ENCODE peak calls at places on chromosomes 11 and 22, in four cellular contexts. E, Y, U and K are unnamed samples.
A peak's percentile ranks its signal among the peaks of the same experiment; 100 is the strongest.

GRCh38 chr11:130457909-130458729 is 9.7 kb downstream of the ADAMTS15 start:
- DNase-seq in E (no peak), Y (no peak), U (no peak), K (no peak)

GRCh38 chr11:96055706-96056387 is 131.9 kb upstream of the MTMR2 start:
- DNase-seq in E (no peak), Y (no peak), U (peak; percentile 7), K (no peak)

GRCh38 chr11:1863352-1864215 is 10.7 kb downstream of the LSP1 start:
- DNase-seq in E (peak; percentile 40), Y (peak; percentile 62), U (peak; percentile 29), K (peak; percentile 78)

GRCh38 chr11:11427185-11427944 is 74.3 kb upstream of the CSNK2A3 start:
- DNase-seq in E (no peak), Y (no peak), U (no peak), K (no peak)

GRCh38 chr11:117627259-117627658 is 169.8 kb downstream of the DSCAML1 start:
- DNase-seq in E (no peak), Y (no peak), U (no peak), K (no peak)

GRCh38 chr22:31637375-31637937 is 24.6 kb downstream of the PISD start:
- DNase-seq in E (no peak), Y (no peak), U (no peak), K (no peak)

GRCh38 chr11:69587454-69588081 is 53.4 kb upstream of the CCND1 start:
- DNase-seq in E (no peak), Y (no peak), U (peak; percentile 43), K (no peak)

GRCh38 chr22:41915035-41915782 is at the start of gene SHISA8:
- DNase-seq in E (peak; percentile 62), Y (no peak), U (no peak), K (peak; percentile 69)

GRCh38 chr22:19840955-19841640 is 13.6 kb downstream of the GNB1L start:
- DNase-seq in E (no peak), Y (no peak), U (peak; percentile 86), K (no peak)

GRCh38 chr11:3159296-3160190 is 5.6 kb downstream of the OSBPL5 start:
- DNase-seq in E (peak; percentile 37), Y (no peak), U (no peak), K (no peak)

GRCh38 chr22:23263651-23264555 is 83.6 kb downstream of the BCR start:
- DNase-seq in E (no peak), Y (peak; percentile 60), U (no peak), K (no peak)

GRCh38 chr11:79661373-79661772 is 220.5 kb upstream of the TENM4 start:
- DNase-seq in E (no peak), Y (no peak), U (no peak), K (no peak)

GRCh38 chr11:118092907-118093571 is 6.3 kb upstream of the SMIM35 start:
- DNase-seq in E (no peak), Y (peak; percentile 50), U (peak; percentile 65), K (no peak)

GRCh38 chr11:67516806-67517205 is 6.4 kb downstream of the CABP2 start:
- DNase-seq in E (no peak), Y (no peak), U (no peak), K (no peak)

GRCh38 chr11:86291466-86292262 is 10.4 kb upstream of the HIKESHI start:
- DNase-seq in E (peak; percentile 60), Y (peak; percentile 60), U (peak; percentile 70), K (peak; percentile 53)

GRCh38 chr22:50702261-50702671 is 29.6 kb downstream of the SHANK3 start:
- DNase-seq in E (peak; percentile 6), Y (no peak), U (no peak), K (no peak)

GRCh38 chr11:48055292-48056132 is 75.2 kb downstream of the PTPRJ start:
- DNase-seq in E (no peak), Y (no peak), U (peak; percentile 34), K (no peak)

GRCh38 chr22:50218996-50219727 is 18.4 kb downstream of the SELENOO start:
- DNase-seq in E (peak; percentile 64), Y (peak; percentile 81), U (peak; percentile 32), K (peak; percentile 78)

GRCh38 chr11:94740083-94740974 is 27.8 kb upstream of the AMOTL1 start:
- DNase-seq in E (peak; percentile 69), Y (no peak), U (no peak), K (peak; percentile 26)

GRCh38 chr22:46731246-46732040 is 6.6 kb downstream of the CERK start:
- DNase-seq in E (peak; percentile 52), Y (no peak), U (peak; percentile 78), K (no peak)

GRCh38 chr11:28420099-28420498 is 311.9 kb downstream of the METTL15 start:
- DNase-seq in E (no peak), Y (no peak), U (no peak), K (no peak)

GRCh38 chr22:41888638-41889200 is 26.2 kb downstream of the SHISA8 start:
- DNase-seq in E (no peak), Y (no peak), U (no peak), K (no peak)

GRCh38 chr11:1706634-1707400 is 9.8 kb downstream of the KRTAP5-6 start:
- DNase-seq in E (peak; percentile 36), Y (no peak), U (no peak), K (no peak)

GRCh38 chr11:44430140-44430539 is 120.2 kb upstream of the ALX4 start:
- DNase-seq in E (no peak), Y (no peak), U (no peak), K (no peak)

GRCh38 chr11:47477323-47477722 is 28.4 kb upstream of the RAPSN start:
- DNase-seq in E (no peak), Y (no peak), U (no peak), K (no peak)

GRCh38 chr11:119702261-119702591 is 26.8 kb downstream of the NECTIN1 start:
- DNase-seq in E (no peak), Y (no peak), U (no peak), K (no peak)

GRCh38 chr11:113723706-113724246 is 17.7 kb upstream of the TMPRSS5 start:
- DNase-seq in E (no peak), Y (no peak), U (peak; percentile 5), K (no peak)

GRCh38 chr11:44301856-44302231 is 8.1 kb downstream of the ALX4 start:
- DNase-seq in E (no peak), Y (peak; percentile 29), U (no peak), K (no peak)

GRCh38 chr11:24134879-24135588 is 361.8 kb upstream of the LUZP2 start:
- DNase-seq in E (no peak), Y (no peak), U (no peak), K (no peak)

GRCh38 chr11:123238297-123238696 is 43.2 kb upstream of the CLMP start:
- DNase-seq in E (no peak), Y (no peak), U (no peak), K (no peak)

GRCh38 chr22:31093090-31093850 is 12.2 kb downstream of the SMTN start:
- DNase-seq in E (no peak), Y (no peak), U (no peak), K (no peak)

GRCh38 chr11:76123243-76123642 is 83.1 kb downstream of the WNT11 start:
- DNase-seq in E (no peak), Y (no peak), U (no peak), K (no peak)

GRCh38 chr22:26522592-26522991 is 10.3 kb upstream of the TFIP11 start:
- DNase-seq in E (no peak), Y (no peak), U (no peak), K (no peak)

GRCh38 chr11:46948378-46949131 is 12.0 kb downstream of the CSTPP1 start:
- DNase-seq in E (no peak), Y (no peak), U (no peak), K (peak; percentile 49)

GRCh38 chr11:2096001-2096918 is 42.9 kb downstream of the IGF2 start:
- DNase-seq in E (no peak), Y (no peak), U (no peak), K (no peak)

GRCh38 chr22:28283025-28283654 is 364.1 kb upstream of the PITPNB start:
- DNase-seq in E (no peak), Y (no peak), U (no peak), K (no peak)
- TF ChIP-seq ELF4 in E (no peak), Y (no peak), U (no peak), K (no peak)

GRCh38 chr11:35166369-35167360 is 27.7 kb downstream of the CD44 start:
- DNase-seq in E (no peak), Y (no peak), U (no peak), K (no peak)
- TF ChIP-seq ELF4 in E (no peak), Y (no peak), U (no peak), K (no peak)

GRCh38 chr11:8101421-8101820 is 20.4 kb downstream of the TUB start:
- DNase-seq in E (no peak), Y (no peak), U (no peak), K (no peak)

GRCh38 chr11:8103909-8104308 is 22.9 kb downstream of the TUB start:
- DNase-seq in E (no peak), Y (no peak), U (no peak), K (no peak)

GRCh38 chr11:8102296-8102915 is 21.4 kb downstream of the TUB start:
- DNase-seq in E (no peak), Y (no peak), U (no peak), K (no peak)

GRCh38 chr11:8105133-8105532 is 24.1 kb downstream of the TUB start:
- DNase-seq in E (no peak), Y (no peak), U (no peak), K (no peak)

DNA sequence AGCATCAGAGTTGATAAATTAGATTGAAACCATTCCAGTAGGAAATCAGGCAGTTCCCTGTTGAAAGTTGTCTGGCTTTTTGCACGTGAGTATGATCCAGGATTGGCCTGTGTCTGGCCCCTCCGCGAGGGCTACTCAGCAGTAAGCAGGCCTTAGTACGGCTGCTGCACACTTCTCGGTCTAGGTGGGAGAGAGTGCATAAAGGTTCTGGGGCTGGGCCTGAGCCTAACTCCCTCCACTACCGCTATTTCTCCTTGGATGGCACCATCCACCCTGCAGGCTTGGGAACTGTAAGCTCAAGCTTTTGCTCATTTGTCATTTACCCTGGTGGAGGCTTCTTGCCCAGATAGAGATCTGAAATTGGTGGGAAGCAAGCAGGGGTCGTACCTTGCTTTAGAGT is 22.0 kb downstream of the TUB start:
- DNase-seq in E (no peak), Y (no peak), U (no peak), K (no peak)
- TF ChIP-seq ELF4 in E (no peak), Y (no peak), U (no peak), K (no peak)

GRCh38 chr11:72430743-72431570 is 3.4 kb downstream of the CLPB start:
- DNase-seq in E (peak; percentile 31), Y (peak; percentile 57), U (peak; percentile 66), K (peak; percentile 63)
- TF ChIP-seq ELF4 in E (no peak), Y (no peak), U (no peak), K (no peak)

DNA sequence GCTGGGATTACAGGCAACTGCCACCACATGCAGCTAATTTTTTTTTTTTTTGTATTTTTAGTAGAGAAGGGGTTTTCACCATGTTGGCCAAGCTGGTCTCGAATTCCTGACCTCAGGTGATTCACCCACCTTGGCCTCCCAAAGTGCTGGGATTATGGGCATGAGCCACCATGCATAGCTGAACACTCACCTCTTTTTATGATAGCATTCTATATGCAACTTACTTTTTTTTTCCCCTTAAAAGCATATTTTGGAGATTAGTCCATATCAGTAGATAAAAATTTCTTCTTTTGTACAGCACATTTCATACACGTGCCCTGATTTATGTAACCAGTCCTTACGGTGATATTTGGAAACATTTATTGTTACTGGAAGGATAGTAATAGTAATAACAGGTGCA is 14.6 kb downstream of the GTPBP1 start:
- DNase-seq in E (no peak), Y (no peak), U (no peak), K (no peak)
- TF ChIP-seq ELF4 in E (no peak), Y (no peak), U (no peak), K (no peak)